ENCODE peak calls at places on chromosomes 1 and 21, in four cellular contexts. R, H, L and W are unnamed samples.

GRCh38 chr1:158020877-158021630 is 27.6 kb downstream of the KIRREL1 start:
- DNase-seq in L (peak), H (no peak), R (peak), W (no peak)

GRCh38 chr1:205329719-205330118 is 8.2 kb upstream of the NUAK2 start:
- DNase-seq in L (no peak), R (no peak), H (no peak), W (no peak)

GRCh38 chr1:110816945-110817344 is 56.0 kb upstream of the CD53 start:
- DNase-seq in H (no peak), L (no peak), R (no peak), W (no peak)

GRCh38 chr1:72285074-72285425 is 2.7 kb upstream of the NEGR1 start:
- DNase-seq in L (no peak), H (no peak), R (no peak), W (peak)

GRCh38 chr1:1361982-1362423 is 3.6 kb upstream of the MXRA8 start:
- DNase-seq in H (no peak), L (peak), R (peak), W (no peak)

GRCh38 chr1:236833593-236833992 is 38.5 kb downstream of the MTR start:
- DNase-seq in R (no peak), L (no peak), H (no peak), W (no peak)

GRCh38 chr21:42254631-42255030 is 35.7 kb downstream of the ABCG1 start:
- DNase-seq in L (no peak), R (no peak), H (no peak), W (no peak)

GRCh38 chr1:230575886-230576477 is 66.3 kb upstream of the COG2 start:
- DNase-seq in H (no peak), R (no peak), L (no peak), W (no peak)

GRCh38 chr1:158354255-158354654 is 561 bp downstream of the CD1E start:
- DNase-seq in H (no peak), L (no peak), R (no peak), W (no peak)

GRCh38 chr1:111735321-111735720 is 3.9 kb downstream of the INKA2 start:
- DNase-seq in R (peak), L (no peak), H (no peak), W (no peak)

GRCh38 chr1:11730429-11730861 is 5.5 kb upstream of the AGTRAP start:
- DNase-seq in R (no peak), H (no peak), L (peak), W (no peak)

GRCh38 chr1:161970633-161971032 is 53.0 kb downstream of the OLFML2B start:
- DNase-seq in L (no peak), R (no peak), H (no peak), W (no peak)

GRCh38 chr1:234519506-234519905 is 40.5 kb upstream of the TARBP1 start:
- DNase-seq in R (no peak), H (no peak), L (no peak), W (no peak)

GRCh38 chr1:145992502-145992936 is 3.9 kb downstream of the TXNIP start:
- DNase-seq in R (no peak), H (no peak), L (no peak), W (no peak)

GRCh38 chr1:6008084-6008415 is 15.8 kb upstream of the NPHP4 start:
- DNase-seq in H (no peak), R (no peak), L (no peak), W (no peak)

GRCh38 chr1:55195523-55196233 is 19.5 kb downstream of the USP24 start:
- DNase-seq in R (peak), L (peak), H (no peak), W (no peak)

GRCh38 chr21:45078877-45079281 is 4.5 kb downstream of the ADARB1 start:
- DNase-seq in L (peak), R (peak), H (no peak), W (no peak)

GRCh38 chr1:64948905-64949833 is 17.2 kb downstream of the JAK1 start:
- DNase-seq in H (no peak), R (peak), L (peak), W (no peak)

GRCh38 chr1:197908695-197909336 is 6.4 kb downstream of the C1orf53 start:
- DNase-seq in L (peak), H (no peak), R (no peak), W (no peak)

GRCh38 chr1:197907846-197908616 is 5.6 kb downstream of the C1orf53 start:
- DNase-seq in H (no peak), R (no peak), L (no peak), W (no peak)

GRCh38 chr1:197911172-197911856 is 5.9 kb upstream of the LHX9 start:
- DNase-seq in L (no peak), H (no peak), R (no peak), W (no peak)

GRCh38 chr1:197910120-197911110 is 6.8 kb upstream of the LHX9 start:
- DNase-seq in L (peak), R (no peak), H (no peak), W (no peak)

DNA sequence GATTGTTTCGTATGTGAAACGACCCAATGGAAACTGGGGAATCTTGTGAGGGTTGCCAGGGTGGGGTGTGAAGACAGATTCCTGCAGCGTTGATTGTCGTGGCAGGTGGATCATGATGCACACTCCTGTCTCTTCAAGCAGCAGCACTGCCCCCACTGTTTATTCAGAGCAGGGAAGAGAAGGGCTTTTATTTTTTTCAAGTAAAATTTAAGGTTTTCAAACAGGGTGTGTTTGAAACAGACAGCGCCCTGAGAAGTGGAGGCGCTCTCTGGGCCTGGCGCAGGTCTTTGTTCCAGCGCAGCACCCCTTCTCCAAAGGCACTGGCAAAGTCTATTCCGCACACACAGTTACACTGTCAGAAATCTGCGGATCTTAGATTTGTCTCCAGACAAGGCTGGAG is 6.9 kb downstream of the C1orf53 start:
- DNase-seq in H (no peak), L (no peak), R (no peak), W (no peak)
- H3K4me3 ChIP-seq in H (no peak), L (no peak), R (no peak), W (no peak)

GRCh38 chr1:42937141-42937696 is 21.4 kb downstream of the SLC2A1 start:
- DNase-seq in R (peak), L (peak), H (no peak), W (no peak)
- TF ChIP-seq CTCF in R (no peak), L (no peak), H (no peak), W (no peak)

GRCh38 chr21:14541840-14542495 is 4.1 kb downstream of the SAMSN1 start:
- DNase-seq in L (no peak), H (no peak), R (no peak), W (no peak)
- H3K4me3 ChIP-seq in L (no peak), H (no peak), R (no peak), W (no peak)

DNA sequence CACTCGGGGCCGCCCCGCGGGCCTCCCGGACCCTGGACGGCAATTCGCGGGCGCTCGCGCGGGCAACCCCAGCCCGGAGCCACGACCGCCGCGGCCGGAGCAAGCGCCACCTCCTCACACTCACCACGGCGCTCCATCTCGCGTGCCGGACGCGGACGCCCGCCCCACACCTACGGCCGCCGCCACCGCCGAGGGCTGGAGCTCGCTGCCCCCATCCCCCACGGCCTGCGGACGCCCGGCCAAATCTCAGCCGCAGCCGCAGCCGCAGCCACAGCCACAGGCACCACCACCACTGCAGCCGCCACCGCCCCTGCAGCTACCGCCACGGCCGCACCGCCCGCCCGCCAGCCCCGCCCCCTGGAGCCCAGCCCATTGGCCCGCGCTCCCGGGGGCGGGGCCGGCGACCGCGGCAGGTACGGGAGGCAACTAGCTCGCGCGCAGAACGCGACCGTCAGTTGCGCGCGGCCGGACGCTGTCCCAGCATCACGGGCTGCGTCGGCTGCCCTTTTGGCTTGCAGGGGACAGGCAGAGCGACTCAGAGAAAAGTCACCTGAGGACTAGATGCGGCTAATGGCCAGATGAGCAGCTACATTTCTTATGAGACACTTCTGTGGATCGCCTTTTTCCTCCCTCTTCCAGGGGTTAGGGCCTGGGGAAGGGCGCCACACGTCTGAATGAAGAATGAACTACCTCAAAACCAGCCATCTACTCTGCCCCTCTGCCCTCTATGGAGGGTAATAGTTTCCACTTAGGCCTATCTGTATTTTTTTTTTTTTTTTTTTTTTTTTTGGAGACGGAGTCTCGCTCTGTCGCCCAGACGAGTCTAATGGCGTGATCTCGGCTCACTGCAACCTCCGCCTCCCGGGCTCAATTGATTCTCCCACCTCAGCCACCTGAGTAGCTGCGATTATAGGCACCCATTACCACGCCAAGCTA is at the start of gene ARHGAP29:
- DNase-seq in H (peak), L (peak), R (peak), W (no peak)
- TF ChIP-seq CTCF in H (no peak), L (peak), R (no peak), W (no peak)

GRCh38 chr1:42319871-42320484 is 15.1 kb downstream of the FOXJ3 start:
- DNase-seq in R (no peak), L (no peak), H (no peak), W (no peak)
- H3K4me3 ChIP-seq in R (no peak), L (no peak), H (no peak), W (no peak)

GRCh38 chr1:170017478-170017877 is 57.0 kb downstream of the KIFAP3 start:
- DNase-seq in R (no peak), L (no peak), H (no peak), W (no peak)
- TF ChIP-seq CTCF in R (no peak), L (no peak), H (no peak), W (no peak)

GRCh38 chr1:47710075-47711071 is 272.5 kb downstream of the FOXD2 start:
- DNase-seq in H (peak), L (peak), R (peak), W (peak)
- H3K4me3 ChIP-seq in H (peak), L (no peak), R (no peak), W (peak)

DNA sequence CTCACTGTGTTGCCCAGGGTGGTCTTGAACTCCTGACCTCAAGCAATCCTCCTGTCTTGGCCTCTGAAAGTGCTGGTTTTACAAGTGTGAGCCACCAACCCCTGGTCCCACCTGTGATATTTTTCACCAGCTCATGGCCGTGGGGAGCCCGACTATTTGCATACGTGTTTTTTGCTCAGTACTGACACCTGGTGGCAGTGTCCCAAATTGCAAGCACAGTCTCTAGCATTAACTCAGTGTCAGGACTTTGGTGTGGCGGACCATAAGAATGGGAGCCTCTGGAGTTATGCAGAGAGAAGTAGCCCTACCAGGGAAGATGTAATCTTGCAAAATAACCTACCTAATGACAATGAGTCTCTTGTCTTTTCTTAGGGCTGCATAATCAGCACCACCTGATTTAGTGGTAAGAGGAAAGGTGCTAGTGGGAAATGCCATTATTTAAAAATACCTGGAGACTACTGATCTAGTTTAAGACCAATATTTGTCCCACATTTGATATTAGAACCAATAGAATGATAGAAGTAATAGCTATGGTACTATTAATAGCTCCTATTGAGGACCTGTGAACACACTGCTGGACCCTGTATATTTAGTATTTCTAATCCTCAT is 305.4 kb downstream of the DISC1 start:
- DNase-seq in L (no peak), R (peak), H (peak), W (no peak)
- TF ChIP-seq CTCF in L (peak), R (peak), H (peak), W (peak)